ENCODE peak calls at places on chromosomes 2 and 18, in six cellular contexts. N, R, G, E, C and I are unnamed samples.

GRCh38 chr2:233707979-233708644 is 4.6 kb upstream of the UGT1A5 start:
- DNase-seq in N (peak), R (no peak), G (no peak), E (peak), C (no peak), I (no peak)

GRCh38 chr2:12416600-12416999 is 300.1 kb upstream of the TRIB2 start:
- DNase-seq in N (peak), R (peak), G (no peak), E (no peak), C (no peak), I (peak)

GRCh38 chr2:208234786-208235185 is 20.1 kb downstream of the IDH1 start:
- DNase-seq in N (no peak), R (no peak), G (no peak), E (no peak), C (no peak), I (no peak)

GRCh38 chr18:13496691-13497281 is 229.6 kb downstream of the FAM210A start:
- DNase-seq in N (no peak), R (no peak), G (no peak), E (no peak), C (no peak), I (no peak)

GRCh38 chr18:65091737-65092329 is 659.0 kb upstream of the CDH7 start:
- DNase-seq in N (peak), R (no peak), G (no peak), E (no peak), C (peak), I (no peak)

GRCh38 chr2:120960994-120961393 is 225.3 kb downstream of the GLI2 start:
- DNase-seq in N (no peak), R (no peak), G (no peak), E (no peak), C (no peak), I (no peak)

GRCh38 chr2:109173311-109174171 is 44.5 kb downstream of the SH3RF3 start:
- DNase-seq in N (no peak), R (no peak), G (no peak), E (no peak), C (no peak), I (no peak)

GRCh38 chr2:42513252-42513918 is 19.6 kb upstream of the KCNG3 start:
- DNase-seq in N (peak), R (no peak), G (peak), E (peak), C (peak), I (no peak)

GRCh38 chr2:240508832-240509545 is 48.8 kb downstream of the ANKMY1 start:
- DNase-seq in N (no peak), R (no peak), G (no peak), E (no peak), C (no peak), I (no peak)

GRCh38 chr2:131037398-131038257 is 55.6 kb downstream of the FAM168B start:
- DNase-seq in N (no peak), R (no peak), G (no peak), E (no peak), C (no peak), I (no peak)

GRCh38 chr2:191128911-191129304 is 21.9 kb downstream of the STAT4 start:
- DNase-seq in N (no peak), R (no peak), G (no peak), E (no peak), C (no peak), I (no peak)

GRCh38 chr18:3525870-3526420 is 76.0 kb downstream of the TGIF1 start:
- DNase-seq in N (no peak), R (no peak), G (no peak), E (no peak), C (no peak), I (peak)

GRCh38 chr2:23595601-23596251 is 210.7 kb downstream of the KLHL29 start:
- DNase-seq in N (no peak), R (peak), G (no peak), E (peak), C (no peak), I (no peak)

GRCh38 chr2:20627712-20628380 is 23.1 kb downstream of the HS1BP3 start:
- DNase-seq in N (no peak), R (peak), G (no peak), E (no peak), C (no peak), I (peak)

GRCh38 chr18:58235001-58235436 is 191.0 kb downstream of the NEDD4L start:
- DNase-seq in N (no peak), R (no peak), G (no peak), E (no peak), C (no peak), I (peak)

GRCh38 chr18:3604626-3605408 is 154.8 kb downstream of the TGIF1 start:
- DNase-seq in N (peak), R (no peak), G (no peak), E (peak), C (peak), I (no peak)

GRCh38 chr2:208147759-208148158 is 1.8 kb upstream of the CRYGB start:
- DNase-seq in N (no peak), R (no peak), G (no peak), E (no peak), C (no peak), I (no peak)

GRCh38 chr18:35376393-35376741 is 770 bp downstream of the ZNF396 start:
- DNase-seq in N (no peak), R (peak), G (no peak), E (no peak), C (no peak), I (peak)

GRCh38 chr2:29115797-29116781 is 874 bp downstream of the CLIP4 start:
- DNase-seq in N (peak), R (peak), G (peak), E (peak), C (peak), I (no peak)

GRCh38 chr18:9354256-9354655 is 19.7 kb downstream of the TWSG1 start:
- DNase-seq in N (no peak), R (no peak), G (no peak), E (no peak), C (no peak), I (no peak)

GRCh38 chr2:68853035-68853434 is 18.2 kb downstream of the BMP10 start:
- DNase-seq in N (no peak), R (no peak), G (no peak), E (no peak), C (no peak), I (no peak)

GRCh38 chr2:161710131-161710915 is 86.1 kb downstream of the SLC4A10 start:
- DNase-seq in N (peak), R (no peak), G (no peak), E (no peak), C (no peak), I (no peak)

GRCh38 chr2:146989726-146990125 is 855.1 kb upstream of the ACVR2A start:
- DNase-seq in N (no peak), R (no peak), G (no peak), E (no peak), C (no peak), I (no peak)

GRCh38 chr2:30782124-30782523 is 25.1 kb downstream of the CAPN13 start:
- DNase-seq in N (no peak), R (no peak), G (no peak), E (no peak), C (no peak), I (no peak)

GRCh38 chr2:203080447-203080846 is 65.8 kb downstream of the NBEAL1 start:
- DNase-seq in N (no peak), R (no peak), G (no peak), E (no peak), C (no peak), I (no peak)

GRCh38 chr2:187078297-187078696 is 229.3 kb upstream of the ZSWIM2 start:
- DNase-seq in N (peak), R (no peak), G (no peak), E (peak), C (no peak), I (no peak)

GRCh38 chr2:110674620-110675555 is 3.0 kb downstream of the BUB1 start:
- DNase-seq in N (peak), R (peak), G (peak), E (peak), C (no peak), I (peak)

GRCh38 chr2:163343316-163343715 is 392.5 kb downstream of the FIGN start:
- DNase-seq in N (no peak), R (no peak), G (no peak), E (no peak), C (no peak), I (no peak)

GRCh38 chr2:163347982-163348842 is 387.6 kb downstream of the FIGN start:
- DNase-seq in N (peak), R (peak), G (peak), E (peak), C (peak), I (peak)

GRCh38 chr2:163345795-163346573 is 389.8 kb downstream of the FIGN start:
- DNase-seq in N (peak), R (no peak), G (peak), E (peak), C (peak), I (no peak)

GRCh38 chr2:163351966-163352365 is 383.8 kb downstream of the FIGN start:
- DNase-seq in N (no peak), R (no peak), G (no peak), E (no peak), C (no peak), I (no peak)

GRCh38 chr2:163348843-163349395 is 386.9 kb downstream of the FIGN start:
- DNase-seq in N (no peak), R (no peak), G (peak), E (peak), C (peak), I (peak)
- H3K4me3 ChIP-seq in N (no peak), R (peak), G (peak), E (no peak), C (no peak), I (peak)

DNA sequence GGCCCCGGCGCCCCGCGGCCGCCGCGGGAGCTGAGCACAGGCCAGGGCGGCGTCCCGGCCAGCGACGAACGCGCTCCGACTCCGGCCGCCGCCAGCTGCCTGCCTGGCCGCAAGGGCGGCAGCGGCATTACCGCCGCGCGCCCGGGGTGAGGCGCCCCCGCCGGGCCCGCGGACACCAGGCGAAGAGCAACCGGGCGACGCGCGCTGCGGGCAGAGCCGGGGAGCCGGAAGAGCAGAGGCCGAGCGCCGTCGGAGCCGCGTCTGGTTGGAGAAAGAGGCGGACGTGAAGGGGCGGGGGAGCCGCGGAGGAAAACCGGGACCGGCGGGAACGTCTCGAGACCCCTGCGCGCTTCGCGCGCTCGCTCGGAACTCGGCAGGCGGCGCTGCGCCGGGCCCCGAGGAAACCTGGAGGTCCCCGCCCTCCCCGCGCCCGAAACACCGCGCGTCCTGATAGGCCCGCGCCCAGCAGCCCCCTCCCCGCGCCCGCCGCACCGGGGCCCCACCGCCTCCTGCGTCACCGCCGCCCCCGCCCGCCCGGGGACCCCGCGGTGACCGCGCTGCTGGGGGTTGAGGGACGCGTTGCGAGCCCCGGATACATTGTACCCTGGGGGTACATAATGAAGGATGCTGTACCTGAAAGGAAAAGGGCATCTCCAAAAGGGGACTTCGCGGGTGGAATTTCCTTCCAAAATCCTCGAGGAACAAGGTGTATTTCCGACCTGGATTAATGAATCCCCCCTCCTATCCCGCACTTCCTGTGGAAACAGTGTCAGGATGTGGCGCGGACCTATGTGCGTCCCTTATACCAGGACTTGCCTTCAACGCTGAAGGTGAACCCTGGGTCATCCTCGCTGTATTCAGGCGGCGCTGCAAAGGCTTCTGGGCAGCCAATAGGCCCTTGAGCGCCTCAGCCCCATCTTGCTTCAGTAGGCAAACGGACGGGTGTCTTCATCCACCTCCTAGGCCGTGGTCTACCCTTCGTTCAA is 1.0 kb upstream of the B4GALT6 start:
- DNase-seq in N (peak), R (peak), G (peak), E (peak), C (peak), I (peak)
- H3K4me3 ChIP-seq in N (peak), R (peak), G (peak), E (peak), C (peak), I (peak)

DNA sequence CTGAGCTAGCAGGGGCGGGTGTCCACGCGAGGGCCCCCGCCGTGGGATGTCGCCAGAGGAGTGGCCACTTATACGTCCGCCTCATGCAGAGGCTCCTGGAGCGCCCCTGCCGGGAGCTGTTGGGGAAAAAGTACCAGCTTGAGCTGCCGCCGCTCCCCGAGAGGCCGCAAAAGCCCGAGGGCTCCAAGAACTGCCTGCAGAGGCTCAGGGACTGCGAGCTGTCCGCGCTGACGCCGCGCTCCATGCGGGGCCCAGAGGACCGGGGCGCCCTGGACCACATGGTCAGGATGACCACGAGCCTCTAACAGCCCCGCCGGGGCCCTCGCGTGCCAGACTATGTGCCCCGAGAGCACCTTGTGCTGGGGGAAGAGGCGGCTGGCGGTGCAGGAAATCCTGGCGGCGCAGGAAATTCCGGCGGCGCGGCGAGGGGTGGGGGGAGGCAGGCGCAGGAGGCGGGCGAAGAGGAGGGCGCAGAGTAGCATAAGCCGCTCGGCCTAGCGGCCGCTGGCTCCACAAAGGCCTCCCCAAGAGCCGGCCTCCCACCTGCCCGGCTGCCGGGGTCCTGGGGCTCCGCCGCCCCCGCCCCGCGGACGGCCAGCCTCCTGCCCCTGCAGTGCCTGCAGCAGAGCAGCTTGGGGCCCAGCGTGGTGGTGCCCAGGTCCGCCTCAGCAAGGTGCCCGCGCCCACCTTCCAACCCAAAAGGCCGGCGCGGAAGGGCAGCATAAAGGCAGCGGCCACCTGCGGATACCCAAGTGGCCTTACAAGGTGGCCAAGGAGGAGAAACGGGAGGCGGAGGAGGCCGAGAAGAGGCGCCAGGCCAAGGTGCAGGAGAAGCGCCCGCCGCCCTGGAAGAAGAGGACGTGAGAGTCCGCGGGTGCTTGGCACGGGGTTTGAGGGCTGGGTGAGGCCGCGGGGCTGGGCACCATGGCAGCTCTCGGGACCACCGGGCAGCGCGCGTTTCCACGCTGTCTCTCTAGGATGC is 42.1 kb upstream of the TRIM43B start:
- DNase-seq in N (peak), R (peak), G (peak), E (peak), C (no peak), I (peak)
- H3K4me3 ChIP-seq in N (peak), R (peak), G (peak), E (peak), C (no peak), I (peak)

DNA sequence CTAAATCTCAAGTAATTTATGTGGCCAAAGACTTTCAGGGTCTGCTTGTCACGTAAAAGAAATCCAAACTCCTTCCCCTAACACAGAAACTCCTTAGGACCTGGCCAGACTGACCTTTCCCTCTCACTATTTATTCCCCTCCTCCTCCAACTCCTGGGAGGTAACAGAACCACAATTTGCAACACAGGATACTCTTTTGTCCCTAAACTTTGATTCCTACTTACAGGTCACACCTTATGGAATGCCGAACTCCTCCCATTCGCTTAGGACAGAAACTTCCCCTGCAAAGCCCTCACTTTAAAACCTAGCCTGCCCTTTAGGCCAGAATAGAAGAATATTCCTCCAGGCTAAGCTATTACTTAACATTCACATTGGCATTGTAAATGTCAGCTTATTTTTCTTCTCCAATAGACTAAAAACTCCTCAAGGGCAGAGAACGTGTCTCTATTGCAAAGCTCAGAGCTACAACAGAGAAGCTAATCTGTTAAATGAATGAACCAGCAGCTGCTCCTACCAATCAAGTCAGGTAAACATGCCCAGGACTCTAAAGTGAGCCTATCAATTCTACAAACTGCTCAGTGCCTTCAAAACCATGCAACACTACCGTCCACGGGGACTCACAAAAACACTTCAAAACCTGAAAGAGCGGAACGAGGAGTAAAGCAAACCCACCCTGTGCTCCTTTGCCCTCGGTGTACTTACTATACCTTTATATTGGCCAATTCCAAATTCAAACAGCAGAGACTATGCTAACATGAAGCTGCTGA is 6.1 kb downstream of the INO80D start:
- DNase-seq in N (no peak), R (no peak), G (no peak), E (no peak), C (no peak), I (no peak)
- H3K4me3 ChIP-seq in N (no peak), R (no peak), G (no peak), E (no peak), C (no peak), I (no peak)

DNA sequence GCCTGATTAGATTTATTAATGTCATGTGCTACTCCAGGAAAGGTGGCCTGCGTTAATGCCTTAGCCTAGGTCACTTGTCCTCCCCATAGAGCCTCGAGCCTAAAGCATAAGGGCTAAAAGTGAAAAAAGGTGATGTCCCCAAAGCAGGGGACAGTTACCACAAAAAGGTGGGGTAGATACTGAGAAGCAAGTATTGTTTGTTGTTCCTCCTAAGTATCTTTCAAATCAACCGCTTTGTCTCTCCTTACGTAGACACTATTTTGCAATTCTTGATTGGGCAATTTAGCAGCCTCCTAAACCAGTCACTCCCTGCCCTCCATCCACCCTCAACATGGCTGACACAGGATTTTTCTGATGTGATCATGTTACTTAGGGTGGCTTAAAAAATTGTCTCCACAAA is 6.7 kb downstream of the INHA start:
- DNase-seq in N (peak), R (no peak), G (no peak), E (no peak), C (no peak), I (no peak)
- H3K4me3 ChIP-seq in N (no peak), R (no peak), G (no peak), E (no peak), C (no peak), I (no peak)

GRCh38 chr2:239113592-239113991 is 265.7 kb downstream of the TWIST2 start:
- DNase-seq in N (no peak), R (no peak), G (no peak), E (no peak), C (no peak), I (no peak)
- H3K4me3 ChIP-seq in N (no peak), R (no peak), G (no peak), E (no peak), C (no peak), I (no peak)